ENCODE peak calls at places on chromosomes 2 and 18, in four cellular contexts. One of them, this sample, is unnamed.

GRCh38 chr18:3579701-3580100 is 129.7 kb downstream of the TGIF1 start:
- DNase-seq in foreskin fibroblast: peak
- DNase-seq in Kasumi-1: no peak
- DNase-seq in GM06990: no peak
- DNase-seq in this sample: peak

GRCh38 chr18:79019876-79020275 is 40.3 kb downstream of the SALL3 start:
- DNase-seq in foreskin fibroblast: no peak
- DNase-seq in Kasumi-1: no peak
- DNase-seq in GM06990: no peak
- DNase-seq in this sample: no peak

GRCh38 chr2:46254474-46254873 is 42.7 kb upstream of the EPAS1 start:
- DNase-seq in foreskin fibroblast: no peak
- DNase-seq in Kasumi-1: no peak
- DNase-seq in GM06990: no peak
- DNase-seq in this sample: no peak

GRCh38 chr2:153388246-153388645 is 90.3 kb downstream of the RPRM start:
- DNase-seq in foreskin fibroblast: no peak
- DNase-seq in Kasumi-1: no peak
- DNase-seq in GM06990: no peak
- DNase-seq in this sample: no peak

GRCh38 chr2:203361922-203362321 is 33.7 kb downstream of the ABI2 start:
- DNase-seq in foreskin fibroblast: no peak
- DNase-seq in Kasumi-1: no peak
- DNase-seq in GM06990: no peak
- DNase-seq in this sample: no peak

GRCh38 chr2:205748660-205749059 is 66.4 kb downstream of the NRP2 start:
- DNase-seq in foreskin fibroblast: no peak
- DNase-seq in Kasumi-1: no peak
- DNase-seq in GM06990: no peak
- DNase-seq in this sample: no peak

GRCh38 chr2:103873719-103874359 is 980.1 kb upstream of the POU3F3 start:
- DNase-seq in foreskin fibroblast: no peak
- DNase-seq in Kasumi-1: no peak
- DNase-seq in GM06990: no peak
- DNase-seq in this sample: no peak

GRCh38 chr2:96906719-96907404 is 37.0 kb upstream of the SEMA4C start:
- DNase-seq in foreskin fibroblast: peak
- DNase-seq in Kasumi-1: no peak
- DNase-seq in GM06990: no peak
- DNase-seq in this sample: peak

GRCh38 chr2:69815717-69816116 is 13.7 kb upstream of the GMCL1 start:
- DNase-seq in foreskin fibroblast: no peak
- DNase-seq in Kasumi-1: no peak
- DNase-seq in GM06990: no peak
- DNase-seq in this sample: no peak

GRCh38 chr2:33278245-33278943 is 198.1 kb upstream of the RASGRP3 start:
- DNase-seq in foreskin fibroblast: no peak
- DNase-seq in Kasumi-1: no peak
- DNase-seq in GM06990: no peak
- DNase-seq in this sample: peak

This sample was measured in fibroblast of gingiva.